ENCODE peak calls at places on chromosomes 7 and 10, in eight cellular contexts. U is cerebellar nuclear complex; J is GM20000; C is activated naive CD8-positive, alpha-beta T cell treated with anti-CD3 and anti-CD28 coated beads, Interleukin-2, amount 50 U/mL, for 24 hours; A is cardiac septum; D is NCI-H1092 treated with DMSO at 0.1 percent for 48 hours; S is kidney epithelial cell; Y is NCI-H1417. Z is an unnamed sample.

GRCh38 chr7:141207661-141208060 is 133.8 kb downstream of the TMEM178B start:
- DNase-seq in U (no peak), J (no peak), C (no peak), A (no peak), D (no peak), S (no peak), Y (no peak), Z (no peak)

GRCh38 chr7:102874166-102874829 is 38.5 kb upstream of the LRRC17 start:
- DNase-seq in U (no peak), J (peak), C (no peak), A (no peak), D (no peak), S (peak), Y (no peak), Z (no peak)

GRCh38 chr10:235921-236320 is 100.7 kb downstream of the ZMYND11 start:
- DNase-seq in U (no peak), J (no peak), C (no peak), A (no peak), D (no peak), S (no peak), Y (no peak), Z (no peak)

GRCh38 chr7:81846398-81846797 is 76.6 kb upstream of the HGF start:
- DNase-seq in U (no peak), J (no peak), C (no peak), A (no peak), D (no peak), S (peak), Y (no peak), Z (peak)

GRCh38 chr7:121084256-121084655 is 95.7 kb downstream of the CPED1 start:
- DNase-seq in U (no peak), J (no peak), C (no peak), A (no peak), D (no peak), S (no peak), Y (no peak), Z (no peak)

GRCh38 chr10:90197766-90198165 is 496.4 kb downstream of the KIF20B start:
- DNase-seq in U (no peak), J (no peak), C (no peak), A (no peak), D (no peak), S (peak), Y (no peak), Z (no peak)

GRCh38 chr10:86536294-86536861 is 14.8 kb upstream of the WAPL start:
- DNase-seq in U (no peak), J (peak), C (peak), A (no peak), D (no peak), S (no peak), Y (no peak), Z (no peak)

GRCh38 chr10:131980757-131981428 is 830 bp downstream of the BNIP3 start:
- DNase-seq in U (no peak), J (peak), C (peak), A (peak), D (no peak), S (no peak), Y (no peak), Z (no peak)

Z was measured in MM.1S.